ENCODE peak calls at places on chromosomes 4 and X, in nine cellular contexts. F, Q, G, Y, Z, W, D, C and P are unnamed samples.

GRCh38 chr4:40427138-40427537 is 92.0 kb downstream of the CHRNA9 start:
- DNase-seq in Y (no peak), D (no peak), Q (no peak), Z (no peak), C (no peak), F (no peak), G (no peak), W (no peak), P (no peak)

GRCh38 chr4:177579649-177580048 is 137.4 kb upstream of the AGA start:
- DNase-seq in Z (no peak), Q (no peak), W (no peak), Y (no peak), C (no peak), D (no peak), F (no peak), G (no peak), P (no peak)

GRCh38 chr4:24598025-24598424 is 13.7 kb upstream of the DHX15 start:
- DNase-seq in W (peak; percentile 83), D (peak; percentile 58), Z (no peak), G (peak; percentile 56), Q (no peak), F (no peak), Y (no peak), C (no peak), P (peak; percentile 72)

GRCh38 chr4:138301536-138301935 is 59.4 kb upstream of the SLC7A11 start:
- DNase-seq in C (no peak), Z (no peak), W (no peak), Y (no peak), G (no peak), Q (no peak), F (no peak), D (no peak), P (no peak)

GRCh38 chrX:63930140-63930539 is 145.1 kb upstream of the ARHGEF9 start:
- DNase-seq in C (peak; percentile 61), D (peak; percentile 10), Y (peak; percentile 7), Q (no peak), F (no peak), G (no peak), W (no peak), Z (no peak), P (no peak)

GRCh38 chrX:47047989-47048388 is 30.3 kb upstream of the RGN start:
- DNase-seq in F (no peak), G (no peak), Z (no peak), C (no peak), D (no peak), Y (no peak), W (no peak), Q (no peak), P (no peak)

GRCh38 chr4:70954032-70954431 is 39.4 kb upstream of the DCK start:
- DNase-seq in G (no peak), F (no peak), Y (no peak), Z (no peak), C (no peak), D (no peak), W (no peak), Q (no peak), P (no peak)

GRCh38 chr4:15373363-15373762 is 54.5 kb upstream of the C1QTNF7 start:
- DNase-seq in W (no peak), C (no peak), D (no peak), Z (no peak), F (no peak), Q (no peak), G (no peak), Y (no peak), P (no peak)

GRCh38 chr4:16261313-16261878 is 35.1 kb upstream of the TAPT1 start:
- DNase-seq in D (no peak), Z (no peak), Y (no peak), W (no peak), Q (no peak), C (no peak), G (no peak), F (no peak), P (no peak)

GRCh38 chrX:19673334-19674040 is 158.2 kb upstream of the MAP3K15 start:
- DNase-seq in Q (peak; percentile 84), Z (no peak), D (peak; percentile 82), F (no peak), C (no peak), Y (no peak), W (peak; percentile 35), G (no peak), P (peak; percentile 49)

GRCh38 chrX:38335382-38335781 is 8.1 kb upstream of the RPGR start:
- DNase-seq in Q (no peak), F (no peak), W (no peak), Y (no peak), Z (no peak), G (no peak), D (no peak), C (no peak), P (no peak)

GRCh38 chr4:38931125-38931524 is 63.5 kb downstream of the FAM114A1 start:
- DNase-seq in G (no peak), F (no peak), W (no peak), Y (no peak), D (no peak), C (no peak), Q (no peak), Z (no peak), P (no peak)

GRCh38 chr4:6470502-6471302 is 1.7 kb downstream of the PPP2R2C start:
- DNase-seq in G (peak; percentile 33), W (no peak), Y (no peak), C (peak; percentile 54), Z (peak; percentile 74), D (no peak), F (no peak), Q (peak; percentile 75), P (peak; percentile 48)

GRCh38 chrX:148774276-148774675 is 273.9 kb downstream of the AFF2 start:
- DNase-seq in F (no peak), C (no peak), Y (no peak), Q (no peak), G (no peak), W (no peak), D (no peak), Z (no peak), P (no peak)

GRCh38 chrX:42714981-42715688 is 62.8 kb downstream of the PPP1R2C start:
- DNase-seq in D (no peak), Q (peak; percentile 63), G (peak; percentile 64), C (peak; percentile 70), Y (peak; percentile 23), F (no peak), W (peak; percentile 73), Z (no peak), P (peak; percentile 79)

GRCh38 chr4:10100734-10101216 is 15.8 kb downstream of the WDR1 start:
- DNase-seq in G (no peak), Z (no peak), D (no peak), Y (no peak), Q (peak; percentile 75), F (no peak), W (peak; percentile 42), C (no peak), P (no peak)

GRCh38 chr4:10102193-10102980 is 14.2 kb downstream of the WDR1 start:
- DNase-seq in W (no peak), C (no peak), Q (no peak), Y (no peak), D (no peak), F (no peak), Z (no peak), G (no peak), P (no peak)

GRCh38 chr4:10102981-10103330 is 13.6 kb downstream of the WDR1 start:
- DNase-seq in G (no peak), D (no peak), Y (no peak), W (no peak), Z (no peak), C (no peak), Q (no peak), F (no peak), P (no peak)

GRCh38 chr4:10099521-10100325 is 16.9 kb downstream of the WDR1 start:
- DNase-seq in W (no peak), F (no peak), C (no peak), Z (no peak), Y (no peak), D (no peak), Q (no peak), G (no peak), P (no peak)

DNA sequence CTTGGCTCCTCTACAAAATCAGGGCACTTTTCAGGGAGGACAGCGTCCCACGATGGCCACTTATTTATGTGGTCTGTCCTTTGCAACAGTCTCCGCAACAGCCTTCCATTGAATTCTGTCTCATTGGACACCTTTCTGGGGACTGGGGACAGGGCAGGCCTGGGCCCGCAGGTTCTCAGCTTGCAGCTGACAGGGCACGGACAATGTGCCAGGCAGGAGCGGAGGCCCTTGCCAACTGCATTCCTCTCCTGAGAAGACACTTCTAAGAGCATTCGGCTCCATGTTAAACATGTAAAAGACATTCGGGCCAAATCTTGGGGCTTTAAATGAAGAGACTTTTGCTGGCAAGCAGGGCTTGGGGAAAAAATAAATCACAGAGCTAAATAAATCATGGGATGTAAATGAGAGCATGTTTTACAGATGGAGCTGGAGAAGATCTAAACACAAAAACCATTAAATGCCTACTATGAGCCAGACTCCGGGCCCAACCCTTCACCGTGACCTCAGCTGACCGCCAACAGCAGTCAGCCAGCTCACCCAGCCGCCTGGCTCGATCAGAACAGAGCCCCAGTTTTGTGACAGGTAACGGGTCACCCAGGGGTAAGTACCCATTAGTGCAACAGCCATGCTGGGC is 14.9 kb downstream of the WDR1 start:
- DNase-seq in W (no peak), Z (no peak), Q (peak; percentile 90), F (no peak), Y (no peak), G (peak; percentile 89), C (no peak), D (no peak), P (no peak)
- H3K27ac ChIP-seq in W (peak overlapping the region; percentile 79), Z (no peak overlapping the region), Q (peak overlapping the region; percentile 98), F (no peak overlapping the region), Y (no peak overlapping the region), G (peak overlapping the region; percentile 43), C (peak overlapping the region; percentile 19), D (no peak overlapping the region), P (no peak overlapping the region)

GRCh38 chrX:72572248-72573157 is at the start of gene HDAC8:
- DNase-seq in Y (peak; percentile 21), Z (peak; percentile 77), Q (peak; percentile 74), F (peak; percentile 77), G (peak; percentile 53), C (peak; percentile 80), W (peak; percentile 68), D (peak; percentile 70), P (peak; percentile 61)
- TF ChIP-seq POLR2AphosphoS5 in Y (no peak), Z (no peak), Q (no peak), F (no peak), G (peak; percentile 59), C (peak; percentile 42), W (no peak), D (peak; percentile 46), P (no peak)

GRCh38 chr4:105600951-105601350 is 48.5 kb downstream of the ARHGEF38 start:
- DNase-seq in D (no peak), W (no peak), Q (no peak), Y (no peak), Z (no peak), F (no peak), G (no peak), C (no peak), P (no peak)
- H3K27ac ChIP-seq in D (no peak overlapping the region), W (no peak overlapping the region), Q (no peak overlapping the region), Y (no peak overlapping the region), Z (no peak overlapping the region), F (no peak overlapping the region), G (no peak overlapping the region), C (no peak overlapping the region), P (no peak overlapping the region)

DNA sequence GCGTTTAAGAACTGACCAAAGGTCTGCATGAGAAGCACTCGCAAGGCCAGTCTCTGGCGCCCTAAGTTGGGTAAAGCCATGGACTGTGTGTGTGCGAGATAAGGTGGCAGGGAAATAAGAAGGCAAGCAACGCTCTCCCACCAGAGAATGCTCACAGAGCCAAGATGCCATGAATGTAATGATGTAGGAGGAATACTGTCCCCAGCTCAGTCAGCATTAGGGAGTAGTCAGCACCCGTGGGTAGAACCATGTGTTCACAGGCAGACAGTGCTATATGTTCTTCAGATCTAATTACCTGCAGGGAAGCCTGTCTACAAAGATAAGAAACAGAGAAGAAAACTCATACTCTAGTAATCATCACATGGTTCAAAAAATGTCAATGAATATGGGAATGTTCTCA is 68.8 kb downstream of the SEC24D start:
- DNase-seq in F (no peak), C (no peak), Z (no peak), D (no peak), Y (no peak), Q (no peak), W (no peak), G (no peak), P (no peak)
- TF ChIP-seq POLR2AphosphoS5 in F (no peak), C (no peak), Z (no peak), D (no peak), Y (no peak), Q (no peak), W (no peak), G (no peak), P (no peak)